ENCODE peak calls at places on chromosomes 7 and 10, in six cellular contexts. H is mucosa of gallbladder, B is NT2/D1, P is occipital lobe, G is M059J, R is hypothalamus. Y is an unnamed sample.

GRCh38 chr7:143381427-143382125 is 431 bp downstream of the ZYX start:
- DNase-seq in H (peak; percentile 72), B (no peak), P (peak; percentile 34), G (peak; percentile 76), R (peak; percentile 45), Y (no peak)

GRCh38 chr7:127938588-127938987 is 92.6 kb downstream of the LRRC4 start:
- DNase-seq in H (no peak), B (no peak), P (no peak), G (peak; percentile 80), R (no peak), Y (no peak)

GRCh38 chr7:4712371-4713182 is 30.5 kb downstream of the FOXK1 start:
- DNase-seq in H (no peak), B (no peak), P (no peak), G (peak; percentile 73), R (no peak), Y (no peak)

GRCh38 chr10:94403034-94403822 is 887 bp downstream of the TBC1D12 start:
- DNase-seq in H (peak; percentile 71), B (no peak), P (peak; percentile 26), G (peak; percentile 81), R (peak; percentile 45), Y (peak; percentile 61)

GRCh38 chr10:116147162-116147906 is 125.7 kb downstream of the GFRA1 start:
- DNase-seq in H (no peak), B (no peak), P (no peak), G (no peak), R (no peak), Y (no peak)

GRCh38 chr10:117318909-117319308 is 56.3 kb downstream of the PDZD8 start:
- DNase-seq in H (no peak), B (no peak), P (no peak), G (peak; percentile 6), R (no peak), Y (no peak)

GRCh38 chr10:10870523-10871241 is 147.0 kb upstream of the CELF2 start:
- DNase-seq in H (no peak), B (no peak), P (no peak), G (no peak), R (no peak), Y (no peak)

GRCh38 chr7:28688651-28689050 is 269.5 kb downstream of the TRIL start:
- DNase-seq in H (no peak), B (no peak), P (no peak), G (peak; percentile 67), R (no peak), Y (no peak)

GRCh38 chr7:111591-111990 is 80.8 kb upstream of the FAM20C start:
- DNase-seq in H (no peak), B (no peak), P (no peak), G (no peak), R (no peak), Y (no peak)

GRCh38 chr7:147535619-147536200 is 1054.9 kb upstream of the C7orf33 start:
- DNase-seq in H (no peak), B (no peak), P (no peak), G (no peak), R (no peak), Y (no peak)

GRCh38 chr7:7996568-7996967 is 28.0 kb downstream of the GLCCI1 start:
- DNase-seq in H (no peak), B (no peak), P (no peak), G (peak; percentile 82), R (no peak), Y (no peak)

GRCh38 chr10:74738985-74739567 is 87.3 kb upstream of the KAT6B start:
- DNase-seq in H (no peak), B (no peak), P (no peak), G (peak; percentile 26), R (no peak), Y (peak; percentile 97)

GRCh38 chr7:107147464-107148214 is 21.2 kb upstream of the HBP1 start:
- DNase-seq in H (no peak), B (no peak), P (no peak), G (peak; percentile 49), R (peak; percentile 3), Y (peak; percentile 5)

GRCh38 chr10:80152820-80153219 is 20.3 kb downstream of the PLAC9 start:
- DNase-seq in H (no peak), B (no peak), P (no peak), G (no peak), R (no peak), Y (no peak)

GRCh38 chr7:151249034-151249731 is 689 bp upstream of the SMARCD3 start:
- DNase-seq in H (no peak), B (no peak), P (peak; percentile 47), G (peak; percentile 57), R (peak; percentile 67), Y (peak; percentile 22)

GRCh38 chr7:39811161-39811614 is 138.9 kb upstream of the CDK13 start:
- DNase-seq in H (no peak), B (no peak), P (no peak), G (peak; percentile 82), R (no peak), Y (no peak)

GRCh38 chr7:147070886-147071285 is 954.3 kb downstream of the CNTNAP2 start:
- DNase-seq in H (no peak), B (no peak), P (no peak), G (no peak), R (no peak), Y (no peak)

GRCh38 chr7:8303904-8304528 is 42.0 kb upstream of the ICA1 start:
- DNase-seq in H (no peak), B (no peak), P (no peak), G (no peak), R (no peak), Y (no peak)

GRCh38 chr10:71966046-71967004 is 2.1 kb downstream of the CHST3 start:
- DNase-seq in H (no peak), B (no peak), P (no peak), G (peak; percentile 86), R (no peak), Y (no peak)

Y was measured in GDM1.